ENCODE peak calls at places on chromosome 9, in nine cellular contexts. F, H, Q, V, O, Y, S, J and L are unnamed samples.

GRCh38 chr9:79883073-79883645 is 311.4 kb downstream of the TLE4 start:
- DNase-seq in F (no peak), H (no peak), Q (no peak), V (no peak), O (no peak), Y (no peak), S (no peak), J (no peak), L (no peak)

GRCh38 chr9:3490957-3491356 is 34.8 kb downstream of the RFX3 start:
- DNase-seq in F (no peak), H (no peak), Q (no peak), V (no peak), O (no peak), Y (no peak), S (no peak), J (no peak), L (no peak)

GRCh38 chr9:124621371-124622328 is 114.5 kb upstream of the NR5A1 start:
- DNase-seq in F (no peak), H (no peak), Q (peak), V (no peak), O (peak), Y (no peak), S (peak), J (no peak), L (peak)

GRCh38 chr9:111759762-111760639 is 34.7 kb downstream of the SHOC1 start:
- DNase-seq in F (no peak), H (peak), Q (peak), V (peak), O (peak), Y (peak), S (peak), J (peak), L (peak)

GRCh38 chr9:124079176-124079925 is 67.8 kb downstream of the LHX2 start:
- DNase-seq in F (no peak), H (no peak), Q (peak), V (no peak), O (no peak), Y (no peak), S (no peak), J (peak), L (peak)

GRCh38 chr9:124356745-124357390 is 58.4 kb downstream of the PSMB7 start:
- DNase-seq in F (peak), H (no peak), Q (no peak), V (no peak), O (no peak), Y (no peak), S (no peak), J (no peak), L (no peak)

GRCh38 chr9:18626046-18626698 is 152.2 kb downstream of the ADAMTSL1 start:
- DNase-seq in F (no peak), H (no peak), Q (no peak), V (no peak), O (no peak), Y (no peak), S (peak), J (no peak), L (peak)

GRCh38 chr9:111728617-111729366 is 65.9 kb downstream of the SHOC1 start:
- DNase-seq in F (no peak), H (no peak), Q (peak), V (no peak), O (no peak), Y (peak), S (peak), J (peak), L (peak)

GRCh38 chr9:8234286-8234819 is 434.8 kb upstream of the DMAC1 start:
- DNase-seq in F (no peak), H (no peak), Q (no peak), V (no peak), O (no peak), Y (no peak), S (no peak), J (no peak), L (no peak)

GRCh38 chr9:82342046-82342445 is 353.5 kb downstream of the SPATA31D1 start:
- DNase-seq in F (no peak), H (no peak), Q (no peak), V (no peak), O (no peak), Y (no peak), S (no peak), J (no peak), L (no peak)

GRCh38 chr9:3080951-3081350 is 237.1 kb upstream of the PUM3 start:
- DNase-seq in F (no peak), H (no peak), Q (peak), V (no peak), O (no peak), Y (no peak), S (no peak), J (no peak), L (no peak)

GRCh38 chr9:1612886-1613285 is 402.3 kb upstream of the SMARCA2 start:
- DNase-seq in F (no peak), H (no peak), Q (no peak), V (no peak), O (no peak), Y (no peak), S (peak), J (no peak), L (peak)

GRCh38 chr9:33737811-33738606 is 57.4 kb upstream of the PRSS3 start:
- DNase-seq in F (no peak), H (peak), Q (peak), V (no peak), O (peak), Y (peak), S (peak), J (peak), L (peak)

GRCh38 chr9:85978496-85978895 is 37.5 kb downstream of the NAA35 start:
- DNase-seq in F (no peak), H (no peak), Q (peak), V (no peak), O (no peak), Y (no peak), S (no peak), J (no peak), L (no peak)

GRCh38 chr9:137607141-137607857 is 1.8 kb downstream of the ARRDC1 start:
- DNase-seq in F (no peak), H (no peak), Q (peak), V (no peak), O (peak), Y (no peak), S (no peak), J (no peak), L (no peak)

GRCh38 chr9:130938652-130939404 is at the start of gene FIBCD1:
- DNase-seq in F (no peak), H (peak), Q (peak), V (peak), O (peak), Y (no peak), S (peak), J (peak), L (no peak)

GRCh38 chr9:84296146-84296843 is 44.3 kb downstream of the SLC28A3 start:
- DNase-seq in F (no peak), H (peak), Q (peak), V (peak), O (no peak), Y (peak), S (peak), J (peak), L (peak)

GRCh38 chr9:68750179-68750685 is 45.2 kb downstream of the PIP5K1B start:
- DNase-seq in F (no peak), H (no peak), Q (no peak), V (no peak), O (no peak), Y (no peak), S (no peak), J (no peak), L (no peak)

GRCh38 chr9:82957526-82958379 is 105.2 kb downstream of the RASEF start:
- DNase-seq in F (no peak), H (no peak), Q (no peak), V (no peak), O (no peak), Y (no peak), S (no peak), J (no peak), L (no peak)

GRCh38 chr9:11506980-11507379 is 894.2 kb upstream of the PTPRD start:
- DNase-seq in F (no peak), H (no peak), Q (no peak), V (no peak), O (no peak), Y (no peak), S (no peak), J (no peak), L (no peak)

GRCh38 chr9:22363421-22363887 is 83.2 kb upstream of the DMRTA1 start:
- DNase-seq in F (no peak), H (no peak), Q (no peak), V (no peak), O (no peak), Y (no peak), S (no peak), J (no peak), L (no peak)

GRCh38 chr9:111451570-111451969 is 32.6 kb downstream of the ECPAS start:
- DNase-seq in F (no peak), H (no peak), Q (no peak), V (no peak), O (no peak), Y (no peak), S (no peak), J (no peak), L (no peak)

GRCh38 chr9:33714989-33715388 is 80.4 kb upstream of the PRSS3 start:
- DNase-seq in F (no peak), H (no peak), Q (no peak), V (no peak), O (no peak), Y (no peak), S (no peak), J (no peak), L (no peak)

GRCh38 chr9:10704720-10705119 is 91.9 kb upstream of the PTPRD start:
- DNase-seq in F (no peak), H (no peak), Q (no peak), V (no peak), O (no peak), Y (no peak), S (no peak), J (no peak), L (peak)

GRCh38 chr9:35487066-35487465 is 2.8 kb upstream of the RUSC2 start:
- DNase-seq in F (no peak), H (no peak), Q (no peak), V (no peak), O (no peak), Y (no peak), S (no peak), J (no peak), L (no peak)

DNA sequence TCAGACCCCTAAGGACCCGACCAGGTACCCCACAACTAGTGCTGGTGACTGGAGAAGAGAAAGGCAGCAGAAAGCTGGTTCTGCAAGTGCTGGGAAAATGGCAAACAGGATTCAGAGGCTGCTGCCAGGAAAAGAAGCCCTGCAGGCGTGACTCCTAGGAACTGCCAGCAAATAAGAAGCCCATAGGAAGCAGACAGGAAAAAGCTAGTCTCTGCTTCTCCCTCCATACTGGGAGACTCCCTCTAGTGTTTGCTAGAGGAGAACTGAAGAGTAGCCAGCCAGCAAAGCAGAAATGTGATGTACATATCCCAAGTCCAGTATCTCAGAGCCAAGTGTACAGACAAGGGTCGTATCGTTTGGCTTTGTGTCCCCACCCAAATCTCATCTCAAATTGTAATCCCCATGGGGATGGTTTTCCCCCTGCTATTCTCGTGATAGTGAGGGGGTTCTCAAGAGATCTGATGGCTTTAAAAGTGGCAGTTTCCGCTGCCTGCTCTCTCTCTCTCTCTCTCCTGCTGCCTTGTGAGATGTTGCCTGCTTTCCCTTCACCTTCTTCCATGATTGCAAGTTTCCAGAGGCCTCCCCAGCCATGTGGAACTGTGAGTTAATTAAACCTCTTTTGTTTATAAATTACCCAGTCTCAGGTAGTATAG is 38.1 kb upstream of the TUSC1 start:
- DNase-seq in F (no peak), H (no peak), Q (peak), V (peak), O (peak), Y (peak), S (peak), J (peak), L (peak)
- TF ChIP-seq CTCF in F (peak), H (no peak), Q (peak), V (peak), O (no peak), Y (peak), S (peak), J (peak), L (peak)

GRCh38 chr9:127224883-127225739 is 39.5 kb upstream of the GARNL3 start:
- DNase-seq in F (peak), H (peak), Q (peak), V (peak), O (peak), Y (peak), S (peak), J (peak), L (peak)

GRCh38 chr9:127223810-127224177 is 40.8 kb upstream of the GARNL3 start:
- DNase-seq in F (no peak), H (no peak), Q (no peak), V (no peak), O (no peak), Y (no peak), S (no peak), J (no peak), L (no peak)

GRCh38 chr9:127223266-127223665 is 41.3 kb upstream of the GARNL3 start:
- DNase-seq in F (no peak), H (no peak), Q (no peak), V (no peak), O (no peak), Y (no peak), S (no peak), J (no peak), L (no peak)

GRCh38 chr9:127225747-127226646 is 38.6 kb upstream of the GARNL3 start:
- DNase-seq in F (no peak), H (peak), Q (peak), V (no peak), O (no peak), Y (no peak), S (no peak), J (no peak), L (no peak)

DNA sequence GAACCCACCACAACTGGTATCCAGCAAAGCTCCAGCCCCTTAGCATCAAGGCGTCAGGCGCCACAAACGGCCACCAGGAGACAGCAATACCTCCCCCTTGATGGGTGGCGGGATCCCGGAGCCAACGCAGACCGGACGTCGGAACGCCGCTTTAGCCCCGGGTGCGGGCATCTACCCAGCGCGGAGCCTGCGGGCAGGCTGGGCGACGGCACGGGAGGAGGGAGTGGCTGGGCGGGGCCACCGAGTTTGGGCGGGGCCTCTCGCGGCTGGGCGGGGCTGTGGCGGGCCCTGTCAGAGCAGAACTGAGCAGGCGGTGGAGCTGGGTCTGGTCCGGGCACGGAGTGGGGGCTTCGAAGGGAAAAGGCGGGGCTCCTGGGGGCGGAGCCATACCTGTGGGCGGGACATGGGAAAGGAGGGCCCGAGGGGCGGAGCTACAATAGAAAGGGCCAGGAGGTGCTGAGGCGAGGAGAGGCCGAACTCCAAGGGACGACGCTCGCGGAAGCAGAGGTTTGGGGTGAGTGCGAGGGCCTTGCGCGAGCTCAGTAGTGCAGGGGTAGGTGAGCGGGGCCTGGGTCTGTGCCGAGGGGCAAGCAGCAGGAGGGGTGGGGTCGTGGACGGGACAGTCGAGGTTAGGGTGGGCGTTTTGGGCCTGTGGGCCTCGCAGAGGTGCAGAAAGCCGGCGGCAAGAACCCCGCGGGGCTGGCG is 40.2 kb upstream of the GARNL3 start:
- DNase-seq in F (peak), H (peak), Q (peak), V (peak), O (peak), Y (no peak), S (peak), J (peak), L (peak)
- TF ChIP-seq CTCF in F (no peak), H (no peak), Q (peak), V (no peak), O (no peak), Y (peak), S (peak), J (no peak), L (no peak)

DNA sequence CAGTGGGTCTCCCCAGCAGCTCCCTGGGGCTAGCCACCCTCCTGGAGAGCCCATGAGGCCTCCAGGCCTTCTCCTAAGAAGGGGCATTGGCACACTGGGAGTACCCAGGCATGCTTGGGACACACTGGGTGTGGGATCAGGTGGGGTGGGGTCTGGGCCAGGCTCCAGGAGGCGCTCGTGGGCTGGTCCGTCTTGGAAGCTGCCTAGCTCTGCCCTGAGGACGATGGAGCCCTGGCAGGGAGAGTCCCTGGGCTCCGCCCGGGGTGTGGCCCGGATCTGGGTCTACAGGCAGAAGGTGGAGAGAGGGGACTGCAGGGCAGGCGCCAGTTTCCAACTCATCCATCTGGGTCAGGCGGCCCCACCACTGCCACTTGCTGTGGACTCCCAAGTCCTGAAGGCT is 2.4 kb downstream of the PRRX2 start:
- DNase-seq in F (no peak), H (no peak), Q (no peak), V (no peak), O (no peak), Y (no peak), S (no peak), J (no peak), L (no peak)
- TF ChIP-seq CTCF in F (no peak), H (no peak), Q (no peak), V (no peak), O (no peak), Y (peak), S (no peak), J (no peak), L (no peak)

GRCh38 chr9:15513335-15513734 is 2.6 kb upstream of the PSIP1 start:
- DNase-seq in F (no peak), H (peak), Q (no peak), V (no peak), O (peak), Y (no peak), S (no peak), J (peak), L (peak)
- TF ChIP-seq CTCF in F (no peak), H (peak), Q (peak), V (peak), O (no peak), Y (no peak), S (peak), J (no peak), L (no peak)

DNA sequence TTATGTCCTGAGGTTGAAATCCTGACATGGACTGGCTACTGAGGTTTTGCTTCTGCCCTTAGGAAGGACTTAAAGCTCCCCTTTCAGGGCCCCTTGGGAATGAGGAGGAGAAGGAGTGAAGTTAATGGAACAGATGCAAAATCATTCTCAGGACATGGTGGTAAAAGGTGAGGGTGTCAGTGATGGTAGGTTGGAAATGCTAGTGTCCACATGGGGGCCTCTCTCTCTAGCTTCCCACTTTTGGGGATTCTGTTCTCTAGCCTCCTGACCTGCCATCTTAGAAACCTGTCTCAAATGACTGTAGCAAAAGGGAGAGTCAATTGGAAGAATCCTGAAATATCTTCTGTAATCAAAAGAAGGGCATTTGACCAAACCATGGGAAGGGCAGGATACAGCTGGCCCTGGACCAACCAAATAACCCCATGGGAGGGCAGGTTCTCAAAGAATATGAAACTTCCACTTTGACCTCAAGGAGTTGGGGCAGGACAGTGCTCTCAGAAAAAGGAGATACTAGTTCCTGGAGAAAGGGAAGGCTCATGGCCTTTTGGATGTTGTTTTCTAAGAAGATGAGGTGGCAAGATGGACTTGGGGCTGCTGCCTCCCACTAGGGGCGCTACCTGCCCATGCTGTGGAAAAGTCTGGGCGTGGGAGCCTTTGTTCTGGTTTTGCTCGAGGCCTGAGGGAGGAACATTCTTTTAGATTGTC is 21.2 kb upstream of the MLANA start:
- DNase-seq in F (no peak), H (peak), Q (no peak), V (peak), O (no peak), Y (no peak), S (no peak), J (peak), L (peak)
- TF ChIP-seq CTCF in F (no peak), H (peak), Q (peak), V (peak), O (no peak), Y (no peak), S (peak), J (peak), L (peak)

GRCh38 chr9:134326754-134327526 is 685 bp downstream of the RXRA start:
- DNase-seq in F (no peak), H (peak), Q (peak), V (peak), O (no peak), Y (no peak), S (peak), J (peak), L (peak)
- TF ChIP-seq CTCF in F (no peak), H (no peak), Q (no peak), V (no peak), O (no peak), Y (no peak), S (no peak), J (no peak), L (no peak)

GRCh38 chr9:88555581-88555980 is 20.6 kb downstream of the NXNL2 start:
- DNase-seq in F (no peak), H (no peak), Q (no peak), V (no peak), O (no peak), Y (no peak), S (no peak), J (no peak), L (no peak)

GRCh38 chr9:88559661-88560060 is 24.7 kb downstream of the NXNL2 start:
- DNase-seq in F (no peak), H (no peak), Q (peak), V (no peak), O (no peak), Y (no peak), S (no peak), J (peak), L (no peak)
- TF ChIP-seq CTCF in F (no peak), H (no peak), Q (peak), V (no peak), O (no peak), Y (peak), S (no peak), J (no peak), L (no peak)

GRCh38 chr9:97511762-97512429 is 10.4 kb downstream of the TMOD1 start:
- DNase-seq in F (no peak), H (no peak), Q (no peak), V (no peak), O (peak), Y (no peak), S (peak), J (peak), L (peak)
- TF ChIP-seq CTCF in F (no peak), H (no peak), Q (no peak), V (no peak), O (no peak), Y (no peak), S (no peak), J (no peak), L (no peak)

GRCh38 chr9:110099236-110099741 is 108.7 kb downstream of the C9orf152 start:
- DNase-seq in F (no peak), H (no peak), Q (peak), V (no peak), O (no peak), Y (no peak), S (peak), J (no peak), L (peak)
- TF ChIP-seq CTCF in F (no peak), H (no peak), Q (no peak), V (no peak), O (no peak), Y (no peak), S (no peak), J (no peak), L (no peak)